ENCODE peak calls at places on chromosomes 4 and X, in nine cellular contexts. B, Q, Y, O, L, F, W, T and S are unnamed samples.

GRCh38 chr4:3402409-3403103 is 39.2 kb upstream of the HGFAC start:
- DNase-seq in B (no peak), Q (no peak), Y (no peak), O (no peak), L (no peak), F (no peak), W (no peak), T (peak), S (no peak)

GRCh38 chr4:159766241-159766640 is 663.4 kb downstream of the RAPGEF2 start:
- DNase-seq in B (no peak), Q (no peak), Y (no peak), O (no peak), L (no peak), F (no peak), W (no peak), T (no peak), S (no peak)

GRCh38 chr4:125388653-125389052 is 73.9 kb downstream of the FAT4 start:
- DNase-seq in B (peak), Q (no peak), Y (no peak), O (no peak), L (no peak), F (no peak), W (no peak), T (peak), S (no peak)

GRCh38 chr4:152399246-152399645 is 136.6 kb downstream of the FBXW7 start:
- DNase-seq in B (no peak), Q (no peak), Y (no peak), O (no peak), L (no peak), F (no peak), W (peak), T (no peak), S (peak)

GRCh38 chr4:26029512-26030131 is 115.6 kb downstream of the SMIM20 start:
- DNase-seq in B (no peak), Q (no peak), Y (no peak), O (no peak), L (no peak), F (no peak), W (no peak), T (no peak), S (no peak)

GRCh38 chrX:107451754-107452153 is 2.3 kb downstream of the FRMPD3 start:
- DNase-seq in B (no peak), Q (no peak), Y (no peak), O (no peak), L (no peak), F (no peak), W (no peak), T (no peak), S (no peak)

GRCh38 chrX:40402771-40403533 is 177.8 kb upstream of the ATP6AP2 start:
- DNase-seq in B (peak), Q (no peak), Y (peak), O (no peak), L (no peak), F (no peak), W (no peak), T (peak), S (no peak)

GRCh38 chr4:38308728-38309315 is 348.6 kb downstream of the PTTG2 start:
- DNase-seq in B (peak), Q (no peak), Y (no peak), O (no peak), L (no peak), F (no peak), W (no peak), T (peak), S (no peak)

GRCh38 chr4:157996061-157996460 is 176.8 kb downstream of the GASK1B start:
- DNase-seq in B (no peak), Q (no peak), Y (no peak), O (no peak), L (no peak), F (no peak), W (no peak), T (no peak), S (no peak)

GRCh38 chr4:36209941-36210663 is 34.2 kb downstream of the ARAP2 start:
- DNase-seq in B (no peak), Q (no peak), Y (no peak), O (no peak), L (no peak), F (no peak), W (peak), T (no peak), S (no peak)

GRCh38 chr4:36281384-36282106 is at the start of gene DTHD1:
- DNase-seq in B (no peak), Q (no peak), Y (no peak), O (no peak), L (no peak), F (no peak), W (no peak), T (no peak), S (no peak)

GRCh38 chrX:104254442-104255115 is at the start of gene ESX1:
- DNase-seq in B (peak), Q (no peak), Y (no peak), O (no peak), L (no peak), F (no peak), W (no peak), T (peak), S (peak)

GRCh38 chr4:23838131-23838530 is 51.7 kb downstream of the PPARGC1A start:
- DNase-seq in B (no peak), Q (no peak), Y (no peak), O (no peak), L (no peak), F (no peak), W (no peak), T (no peak), S (no peak)

GRCh38 chr4:64713256-64713840 is 304.1 kb upstream of the TECRL start:
- DNase-seq in B (peak), Q (no peak), Y (no peak), O (no peak), L (no peak), F (no peak), W (peak), T (peak), S (peak)

GRCh38 chr4:20301161-20301560 is 49.5 kb downstream of the SLIT2 start:
- DNase-seq in B (peak), Q (no peak), Y (no peak), O (no peak), L (no peak), F (no peak), W (no peak), T (no peak), S (no peak)

GRCh38 chr4:20311863-20312262 is 60.2 kb downstream of the SLIT2 start:
- DNase-seq in B (no peak), Q (no peak), Y (no peak), O (no peak), L (no peak), F (no peak), W (no peak), T (no peak), S (no peak)

DNA sequence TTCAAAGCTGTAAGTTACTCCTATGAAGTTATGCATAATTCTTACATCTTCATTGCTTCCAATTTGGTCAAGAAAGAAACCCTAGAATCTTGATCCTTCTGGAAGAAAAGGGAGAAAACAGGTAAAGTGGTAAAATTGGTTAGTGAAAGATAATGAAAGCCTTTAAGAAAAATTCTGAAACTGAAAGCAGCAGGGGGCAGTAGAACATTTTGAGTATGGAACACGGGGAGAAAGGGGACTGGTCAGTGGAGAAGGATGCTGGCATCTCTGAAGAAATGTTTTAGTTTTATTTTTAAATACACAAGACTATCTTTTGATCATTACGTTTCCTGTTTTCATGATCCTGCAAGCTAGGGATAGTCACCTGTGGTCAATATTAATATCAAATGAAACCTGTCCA is 54.3 kb downstream of the SLIT2 start:
- DNase-seq in B (peak), Q (no peak), Y (no peak), O (no peak), L (no peak), F (no peak), W (no peak), T (peak), S (no peak)
- TF ChIP-seq CTCF in B (peak), Q (no peak), Y (no peak), O (no peak), L (no peak), F (peak), W (no peak), T (peak), S (no peak)

GRCh38 chr4:21134994-21135393 is 434.7 kb downstream of the PACRGL start:
- DNase-seq in B (peak), Q (no peak), Y (no peak), O (no peak), L (no peak), F (no peak), W (no peak), T (peak), S (no peak)
- TF ChIP-seq CTCF in B (no peak), Q (no peak), Y (peak), O (no peak), L (no peak), F (peak), W (no peak), T (peak), S (no peak)

GRCh38 chr4:94253036-94253435 is 45.4 kb downstream of the SMARCAD1 start:
- DNase-seq in B (no peak), Q (no peak), Y (no peak), O (no peak), L (no peak), F (no peak), W (no peak), T (peak), S (no peak)

GRCh38 chr4:94251094-94251493 is 43.4 kb downstream of the SMARCAD1 start:
- DNase-seq in B (no peak), Q (no peak), Y (no peak), O (no peak), L (no peak), F (no peak), W (no peak), T (no peak), S (no peak)

GRCh38 chr4:94256144-94256783 is 48.6 kb downstream of the SMARCAD1 start:
- DNase-seq in B (no peak), Q (no peak), Y (no peak), O (no peak), L (no peak), F (no peak), W (no peak), T (no peak), S (no peak)

GRCh38 chr4:94262163-94263016 is 54.7 kb downstream of the SMARCAD1 start:
- DNase-seq in B (no peak), Q (no peak), Y (no peak), O (no peak), L (no peak), F (no peak), W (no peak), T (no peak), S (no peak)

DNA sequence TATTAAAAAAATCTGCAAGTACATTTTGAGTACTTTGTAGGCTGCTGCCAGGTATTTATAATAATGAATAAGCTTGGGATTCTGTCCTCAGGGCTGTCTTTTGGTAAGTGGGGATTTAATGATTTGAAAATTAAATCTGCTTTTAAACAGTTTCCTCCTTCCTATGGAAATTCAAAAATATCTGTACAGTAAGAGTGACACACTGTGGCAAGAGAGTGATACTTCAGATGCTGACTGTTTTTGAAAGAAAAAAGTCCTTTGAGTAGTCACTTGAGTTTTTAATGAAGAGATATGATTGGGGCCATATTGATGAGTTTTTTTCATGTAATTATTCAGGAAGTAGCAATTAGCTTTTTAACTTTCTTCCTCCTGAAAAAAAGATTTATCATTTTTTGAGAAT is 49.2 kb downstream of the SMARCAD1 start:
- DNase-seq in B (no peak), Q (no peak), Y (no peak), O (no peak), L (no peak), F (no peak), W (no peak), T (peak), S (no peak)
- TF ChIP-seq CTCF in B (peak), Q (no peak), Y (no peak), O (no peak), L (no peak), F (peak), W (peak), T (peak), S (peak)

DNA sequence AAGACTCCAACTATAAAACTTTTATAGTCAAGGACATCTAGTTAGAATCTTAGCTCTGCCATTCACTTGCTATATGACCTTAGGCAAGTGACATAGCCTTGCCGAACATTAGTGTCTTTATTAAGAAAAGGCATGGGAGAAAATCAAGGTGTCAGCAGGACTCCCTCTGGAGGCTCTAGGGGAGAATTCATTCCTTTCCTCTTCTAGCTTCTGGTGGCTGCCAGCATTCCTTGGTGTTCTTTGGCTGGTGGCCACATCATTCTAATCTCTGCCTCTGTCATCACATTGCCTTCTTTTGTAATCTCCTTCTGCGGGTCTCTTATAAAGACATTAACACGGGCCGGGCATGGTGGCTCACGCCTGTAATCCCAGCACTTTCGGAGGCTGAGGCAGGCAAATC is 99.8 kb downstream of the PPP1R2C start:
- DNase-seq in B (peak), Q (no peak), Y (no peak), O (no peak), L (no peak), F (no peak), W (no peak), T (peak), S (no peak)
- TF ChIP-seq CTCF in B (peak), Q (no peak), Y (no peak), O (no peak), L (no peak), F (peak), W (no peak), T (peak), S (no peak)

GRCh38 chr4:171646984-171647383 is 166.2 kb upstream of the GALNTL6 start:
- DNase-seq in B (no peak), Q (no peak), Y (no peak), O (no peak), L (no peak), F (no peak), W (no peak), T (no peak), S (no peak)

GRCh38 chr4:171651071-171651470 is 162.1 kb upstream of the GALNTL6 start:
- DNase-seq in B (no peak), Q (no peak), Y (no peak), O (no peak), L (no peak), F (no peak), W (no peak), T (no peak), S (no peak)

GRCh38 chr4:171644430-171645057 is 168.7 kb upstream of the GALNTL6 start:
- DNase-seq in B (no peak), Q (no peak), Y (no peak), O (no peak), L (no peak), F (no peak), W (peak), T (no peak), S (peak)

GRCh38 chr4:171648926-171649325 is 164.3 kb upstream of the GALNTL6 start:
- DNase-seq in B (no peak), Q (no peak), Y (no peak), O (no peak), L (no peak), F (no peak), W (no peak), T (no peak), S (no peak)

GRCh38 chr4:171650543-171650942 is 162.7 kb upstream of the GALNTL6 start:
- DNase-seq in B (no peak), Q (no peak), Y (no peak), O (no peak), L (no peak), F (no peak), W (peak), T (no peak), S (peak)
- TF ChIP-seq CTCF in B (no peak), Q (no peak), Y (no peak), O (no peak), L (no peak), F (peak), W (peak), T (no peak), S (no peak)